ENCODE peak calls at places on chromosomes 16 and 17, in ten cellular contexts. P is left lung, Q is Peyer's patch, A is RWPE1, Y is left ventricle myocardium inferior, Z is choroid plexus epithelial cell, D is GM23338, R is H9, F is A549, K is mucosa of descending colon. O is an unnamed sample.
A peak's percentile ranks its signal among the peaks of the same experiment; 100 is the strongest.

GRCh38 chr17:18324140-18325049 is 9.3 kb downstream of the SMCR8 start:
- DNase-seq in P (peak; percentile 57), Y (no peak), Z (no peak), K (no peak), Q (no peak), D (peak; percentile 40), F (no peak), R (no peak), A (no peak), O (no peak)

GRCh38 chr16:15425861-15426260 is 8.5 kb upstream of the BMERB1 start:
- DNase-seq in P (no peak), Y (no peak), K (no peak), R (no peak), Q (peak; percentile 7), D (no peak), F (no peak), A (no peak), Z (no peak), O (no peak)

GRCh38 chr16:46673320-46674013 is 15.5 kb downstream of the VPS35 start:
- DNase-seq in P (peak; percentile 26), Q (peak; percentile 82), K (no peak), Z (peak; percentile 86), F (peak; percentile 78), R (peak; percentile 63), A (peak; percentile 66), Y (no peak), D (peak; percentile 89), O (peak; percentile 39)

GRCh38 chr17:80859004-80859941 is 132.4 kb upstream of the CHMP6 start:
- DNase-seq in K (peak; percentile 59), Q (no peak), D (peak; percentile 44), F (peak; percentile 37), P (peak; percentile 83), A (peak; percentile 56), Y (peak; percentile 69), Z (peak; percentile 83), R (peak; percentile 67), O (no peak)

GRCh38 chr17:29623283-29623647 is 553 bp upstream of the CORO6 start:
- DNase-seq in P (no peak), Q (no peak), R (no peak), K (no peak), Z (no peak), F (no peak), A (no peak), D (peak; percentile 52), Y (no peak), O (no peak)

GRCh38 chr17:29180051-29180787 is at the start of gene MYO18A:
- DNase-seq in Y (peak; percentile 80), R (peak; percentile 88), D (peak; percentile 90), P (peak; percentile 96), Z (peak; percentile 77), K (peak; percentile 92), F (peak; percentile 82), A (peak; percentile 87), Q (peak; percentile 90), O (peak; percentile 80)

GRCh38 chr17:77959216-77959925 is 868 bp downstream of the TNRC6C start:
- DNase-seq in R (no peak), Y (no peak), Z (peak; percentile 23), A (peak; percentile 25), P (peak; percentile 83), D (peak; percentile 44), F (no peak), K (peak; percentile 50), Q (peak; percentile 54), O (no peak)

GRCh38 chr17:76139801-76140660 is 1.0 kb downstream of the FOXJ1 start:
- DNase-seq in K (peak; percentile 62), F (no peak), R (peak; percentile 64), D (peak; percentile 51), A (no peak), Z (no peak), Q (no peak), P (peak; percentile 82), Y (no peak), O (no peak)

GRCh38 chr16:23573822-23574221 is 16.3 kb downstream of the UBFD1 start:
- DNase-seq in P (no peak), A (no peak), Y (no peak), R (no peak), Q (no peak), Z (no peak), D (no peak), K (no peak), F (no peak), O (no peak)

GRCh38 chr17:31900877-31901276 is 631 bp downstream of the UTP6 start:
- DNase-seq in Z (peak; percentile 58), F (no peak), P (no peak), D (peak; percentile 31), Q (no peak), A (peak; percentile 36), R (no peak), K (no peak), Y (no peak), O (no peak)

GRCh38 chr16:67928147-67928546 is 3.5 kb downstream of the CTRL start:
- DNase-seq in P (no peak), K (no peak), A (no peak), R (no peak), Y (no peak), F (no peak), Z (no peak), Q (no peak), D (no peak), O (no peak)

GRCh38 chr16:28291651-28292626 is at the start of gene SBK1:
- DNase-seq in D (peak; percentile 89), Z (peak; percentile 56), A (peak; percentile 94), P (peak; percentile 90), F (peak; percentile 65), Y (peak; percentile 63), K (peak; percentile 88), R (peak; percentile 80), Q (peak; percentile 90), O (peak; percentile 73)

GRCh38 chr17:1649844-1650409 is at the start of gene RILP:
- DNase-seq in Z (no peak), Q (peak; percentile 89), F (peak; percentile 74), Y (peak; percentile 87), P (peak; percentile 92), R (peak; percentile 85), K (peak; percentile 94), A (peak; percentile 64), D (peak; percentile 69), O (no peak)

GRCh38 chr17:71422968-71423367 is 697.9 kb upstream of the SOX9 start:
- DNase-seq in D (no peak), A (no peak), F (no peak), P (no peak), K (no peak), Y (no peak), Q (no peak), Z (no peak), R (no peak), O (no peak)

GRCh38 chr16:54033747-54034146 is 252.8 kb downstream of the IRX3 start:
- DNase-seq in A (no peak), K (no peak), F (no peak), Q (no peak), Y (no peak), R (no peak), Z (no peak), P (no peak), D (no peak), O (no peak)

GRCh38 chr16:4215106-4215505 is 26.8 kb downstream of the SRL start:
- DNase-seq in P (no peak), Z (no peak), A (no peak), F (no peak), Y (no peak), R (no peak), Q (peak; percentile 55), D (no peak), K (no peak), O (no peak)

GRCh38 chr16:4519274-4520058 is 19.1 kb downstream of the CDIP1 start:
- DNase-seq in P (no peak), Z (no peak), D (no peak), F (no peak), R (no peak), Q (no peak), A (no peak), K (no peak), Y (no peak), O (no peak)

GRCh38 chr17:73875346-73875745 is 231.1 kb upstream of the SDK2 start:
- DNase-seq in Z (no peak), Y (no peak), A (no peak), P (no peak), K (no peak), D (no peak), R (no peak), Q (no peak), F (no peak), O (no peak)

GRCh38 chr16:87571868-87572244 is 30.5 kb upstream of the JPH3 start:
- DNase-seq in F (no peak), Y (no peak), K (no peak), D (no peak), A (no peak), R (no peak), Z (no peak), P (no peak), Q (no peak), O (no peak)
- TF ChIP-seq CTCF in F (no peak), Y (no peak), K (no peak), D (no peak), A (no peak), R (no peak), Z (no peak), P (no peak), Q (no peak), O (no peak)

DNA sequence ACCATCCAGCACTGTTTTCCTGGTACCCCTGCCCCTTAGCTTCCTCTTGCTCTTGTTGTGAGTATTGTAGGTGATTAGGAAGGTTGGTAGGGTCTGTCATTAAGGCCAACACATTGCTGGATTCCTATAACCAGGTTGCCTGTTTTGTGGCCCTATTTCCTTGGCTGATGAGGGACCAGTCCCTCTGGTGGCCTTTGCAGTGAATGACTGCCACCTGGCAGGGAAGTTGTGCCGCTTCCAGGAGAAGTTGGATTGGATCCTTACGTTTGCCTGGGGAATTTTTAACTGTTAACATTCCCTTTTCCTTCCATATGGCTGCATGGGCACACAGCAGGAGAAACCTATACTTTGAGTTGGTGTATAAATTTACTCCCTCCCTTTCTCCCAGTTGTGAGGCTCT is 32.4 kb downstream of the LCMT1 start:
- DNase-seq in D (peak; percentile 47), P (no peak), Z (no peak), A (no peak), F (peak; percentile 35), Y (no peak), K (peak; percentile 35), Q (no peak), R (peak; percentile 41), O (no peak)
- TF ChIP-seq CTCF in D (peak; percentile 46), P (no peak), Z (peak; percentile 39), A (no peak), F (peak; percentile 24), Y (peak; percentile 49), K (peak; percentile 10), Q (no peak), R (peak; percentile 61), O (peak; percentile 52)

GRCh38 chr16:83159049-83159448 is 532.3 kb downstream of the CDH13 start:
- DNase-seq in A (no peak), Z (no peak), P (no peak), Q (no peak), D (no peak), Y (no peak), F (no peak), R (no peak), K (no peak), O (no peak)
- TF ChIP-seq CTCF in A (no peak), Z (no peak), P (no peak), Q (no peak), D (no peak), Y (no peak), F (no peak), R (no peak), K (no peak), O (no peak)

DNA sequence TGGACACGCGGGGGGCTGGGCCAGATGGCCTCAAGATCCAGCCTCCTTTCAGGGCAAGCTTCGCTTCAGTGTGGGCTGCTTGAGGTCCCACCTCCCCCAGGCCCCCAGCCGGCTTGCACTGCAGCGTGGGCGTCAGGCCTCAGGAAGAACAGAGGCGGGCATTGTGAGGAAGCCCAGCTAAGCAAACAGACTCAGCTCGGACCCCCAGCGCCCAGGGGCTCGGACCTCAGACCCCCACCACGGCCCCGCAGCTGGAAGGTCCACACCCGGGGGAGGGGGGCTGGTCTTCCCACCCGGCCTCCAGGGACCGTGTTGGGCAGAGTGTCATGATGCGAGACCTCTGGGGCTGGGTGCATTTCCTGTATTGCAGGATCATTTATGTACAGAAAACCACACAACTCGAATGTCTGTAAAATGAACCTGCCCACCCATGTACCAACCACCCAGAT is 24.7 kb upstream of the ZNF469 start:
- DNase-seq in A (no peak), Q (no peak), Y (peak; percentile 6), K (peak; percentile 12), P (peak; percentile 51), D (no peak), Z (no peak), F (no peak), R (no peak), O (peak; percentile 54)
- TF ChIP-seq CTCF in A (no peak), Q (no peak), Y (no peak), K (no peak), P (no peak), D (no peak), Z (no peak), F (no peak), R (no peak), O (no peak)

O was measured in neural crest cell.